ENCODE peak calls at places on chromosome 20, in seven cellular contexts. K is ecto neural progenitor cell; V is stimulated activated CD4-positive, alpha-beta T cell treated with anti-CD3 and anti-CD28 coated beads, Interleukin-2, amount 100 ng/mL, for 48 hours; B is NCI-H1694 treated with DMSO at 0.1 percent for 48 hours; M is GM12892; I is NCI-H1436; J is caudate nucleus. G is an unnamed sample.

GRCh38 chr20:52104546-52105044 is 87.0 kb downstream of the ZFP64 start:
- DNase-seq in M (no peak), I (no peak), B (no peak), K (peak), J (no peak), V (no peak), G (no peak)

GRCh38 chr20:53371216-53371615 is 222.4 kb downstream of the ZNF217 start:
- DNase-seq in I (no peak), V (no peak), M (no peak), K (no peak), J (no peak), B (no peak), G (no peak)

GRCh38 chr20:20241966-20242365 is 125.9 kb upstream of the INSM1 start:
- DNase-seq in B (peak), M (no peak), K (no peak), V (no peak), I (peak), J (no peak), G (no peak)

GRCh38 chr20:35917077-35917476 is 37.2 kb downstream of the SCAND1 start:
- DNase-seq in J (no peak), M (no peak), I (no peak), B (no peak), K (no peak), V (no peak), G (no peak)

GRCh38 chr20:58233881-58234528 is 5.6 kb upstream of the ANKRD60 start:
- DNase-seq in V (peak), M (no peak), B (no peak), J (no peak), K (peak), I (no peak), G (no peak)

GRCh38 chr20:6994452-6994851 is 227.0 kb downstream of the BMP2 start:
- DNase-seq in M (no peak), V (no peak), J (no peak), I (no peak), K (no peak), B (no peak), G (no peak)

GRCh38 chr20:57439432-57439831 is 48.2 kb downstream of the RBM38 start:
- DNase-seq in V (no peak), B (no peak), M (no peak), I (no peak), J (no peak), K (no peak), G (no peak)

GRCh38 chr20:34180460-34181108 is 60.6 kb upstream of the ASIP start:
- DNase-seq in V (no peak), J (no peak), B (no peak), I (no peak), M (no peak), K (no peak), G (no peak)

GRCh38 chr20:61385731-61386130 is 133.7 kb downstream of the CDH4 start:
- DNase-seq in I (no peak), M (no peak), B (no peak), K (no peak), J (no peak), V (no peak), G (no peak)

GRCh38 chr20:14712302-14712739 is 374.9 kb upstream of the FLRT3 start:
- DNase-seq in K (no peak), J (no peak), I (no peak), M (no peak), B (no peak), V (no peak), G (no peak)

GRCh38 chr20:57714409-57715267 is 4.8 kb upstream of the PMEPA1 start:
- DNase-seq in B (no peak), J (no peak), I (no peak), M (no peak), V (no peak), K (no peak), G (no peak)

GRCh38 chr20:15199698-15200097 is 862.3 kb upstream of the FLRT3 start:
- DNase-seq in J (no peak), M (no peak), I (no peak), K (no peak), V (no peak), B (no peak), G (no peak)

GRCh38 chr20:23305098-23305497 is 45.5 kb upstream of the NXT1 start:
- DNase-seq in K (no peak), J (no peak), M (no peak), V (no peak), B (no peak), I (no peak), G (no peak)

GRCh38 chr20:24366605-24367004 is 102.8 kb upstream of the SYNDIG1 start:
- DNase-seq in K (no peak), I (no peak), M (no peak), B (no peak), J (no peak), V (no peak), G (no peak)

GRCh38 chr20:57613481-57613921 is 6.7 kb downstream of the ZBP1 start:
- DNase-seq in B (no peak), I (no peak), K (no peak), M (no peak), J (no peak), V (no peak), G (no peak)

GRCh38 chr20:17010181-17010580 is 216.7 kb upstream of the PCSK2 start:
- DNase-seq in J (no peak), K (no peak), I (no peak), M (no peak), V (no peak), B (no peak), G (no peak)

GRCh38 chr20:42484335-42484734 is 705.4 kb downstream of the PTPRT start:
- DNase-seq in K (no peak), V (no peak), B (no peak), I (no peak), M (no peak), J (no peak), G (no peak)

GRCh38 chr20:10219452-10219791 is 792 bp downstream of the SNAP25 start:
- DNase-seq in I (peak), M (peak), B (no peak), K (peak), V (peak), J (peak), G (peak)

GRCh38 chr20:53631909-53632662 is 38.4 kb upstream of the ZNF217 start:
- DNase-seq in V (no peak), M (no peak), B (no peak), J (no peak), I (no peak), K (peak), G (no peak)

GRCh38 chr20:21767200-21767738 is 61.8 kb downstream of the PAX1 start:
- DNase-seq in B (no peak), K (no peak), I (no peak), J (no peak), M (no peak), V (no peak), G (no peak)

GRCh38 chr20:5821627-5822215 is 71.5 kb downstream of the SHLD1 start:
- DNase-seq in M (no peak), B (no peak), V (no peak), J (no peak), I (no peak), K (no peak), G (no peak)

GRCh38 chr20:49957487-49957938 is 21.3 kb downstream of the RNF114 start:
- DNase-seq in K (no peak), M (no peak), I (no peak), V (no peak), J (no peak), B (no peak), G (no peak)

GRCh38 chr20:51460569-51461265 is 81.8 kb downstream of the NFATC2 start:
- DNase-seq in B (no peak), V (no peak), J (no peak), K (no peak), I (no peak), M (peak), G (no peak)

GRCh38 chr20:48801197-48801596 is 26.6 kb downstream of the PREX1 start:
- DNase-seq in V (no peak), K (no peak), J (no peak), B (no peak), I (no peak), M (no peak), G (no peak)

GRCh38 chr20:57211949-57212889 is 54.2 kb downstream of the BMP7 start:
- DNase-seq in K (peak), B (no peak), V (no peak), M (no peak), J (peak), I (no peak), G (no peak)

GRCh38 chr20:50713677-50714101 is 17.7 kb upstream of the PARD6B start:
- DNase-seq in K (no peak), J (no peak), V (no peak), B (no peak), M (no peak), I (no peak), G (no peak)

GRCh38 chr20:35263609-35264223 is 14.2 kb downstream of the MMP24OS start:
- DNase-seq in B (no peak), K (no peak), V (no peak), I (no peak), M (no peak), J (no peak), G (no peak)

GRCh38 chr20:50110141-50111047 is 2.6 kb downstream of the UBE2V1 start:
- DNase-seq in V (no peak), B (no peak), M (no peak), I (no peak), J (no peak), K (no peak), G (no peak)

GRCh38 chr20:4320284-4320683 is 304.9 kb upstream of the RNF24 start:
- DNase-seq in K (no peak), J (no peak), I (no peak), M (no peak), B (no peak), V (no peak), G (no peak)

GRCh38 chr20:8646026-8646425 is 422.9 kb upstream of the PLCB4 start:
- DNase-seq in B (no peak), K (no peak), I (no peak), M (no peak), J (no peak), V (no peak), G (no peak)

GRCh38 chr20:63968928-63969760 is 586 bp downstream of the ZNF512B start:
- DNase-seq in K (peak), J (no peak), I (no peak), B (no peak), M (no peak), V (no peak), G (no peak)

GRCh38 chr20:24673678-24674570 is 204.5 kb downstream of the SYNDIG1 start:
- DNase-seq in B (no peak), K (no peak), M (no peak), I (no peak), V (no peak), J (no peak), G (no peak)

GRCh38 chr20:50815162-50815989 is 20.5 kb downstream of the BCAS4 start:
- DNase-seq in V (no peak), M (no peak), K (no peak), B (no peak), J (no peak), I (no peak), G (no peak)

GRCh38 chr20:53828673-53829085 is 235.0 kb upstream of the ZNF217 start:
- DNase-seq in I (no peak), M (no peak), B (no peak), V (no peak), J (no peak), K (no peak), G (no peak)